ENCODE peak calls at places on chromosomes 4 and X, in five cellular contexts. T is EL, I is GM10248, D is upper lobe of right lung, J is hypothalamus. L is an unnamed sample.

GRCh38 chr4:101417046-101417445 is 69.7 kb upstream of the PPP3CA start:
- DNase-seq in D (no peak), T (no peak), J (no peak), I (no peak), L (no peak)

GRCh38 chr4:22191565-22192301 is 243.2 kb upstream of the KCNIP4 start:
- DNase-seq in T (peak; percentile 4), I (no peak), D (no peak), J (no peak), L (no peak)

GRCh38 chr4:21678711-21679110 is 269.9 kb downstream of the KCNIP4 start:
- DNase-seq in J (no peak), T (peak; percentile 7), D (no peak), I (no peak), L (no peak)

GRCh38 chrX:134368140-134368539 is 91.8 kb upstream of the HPRT1 start:
- DNase-seq in D (no peak), T (no peak), J (no peak), I (no peak), L (no peak)

GRCh38 chr4:15368906-15369305 is 58.9 kb upstream of the C1QTNF7 start:
- DNase-seq in D (no peak), I (no peak), T (peak; percentile 75), J (no peak), L (no peak)

GRCh38 chr4:4727536-4727935 is 131.9 kb upstream of the MSX1 start:
- DNase-seq in J (no peak), T (no peak), D (no peak), I (no peak), L (no peak)

GRCh38 chr4:180618396-180618795 is 1624.8 kb upstream of the TENM3 start:
- DNase-seq in T (no peak), J (no peak), I (no peak), D (no peak), L (no peak)

GRCh38 chr4:44232262-44232661 is 216.3 kb downstream of the KCTD8 start:
- DNase-seq in J (no peak), T (no peak), I (no peak), D (no peak), L (no peak)

GRCh38 chr4:150714462-150715438 is 132.8 kb downstream of the MAB21L2 start:
- DNase-seq in J (no peak), T (no peak), I (no peak), D (no peak), L (no peak)

GRCh38 chr4:90027565-90027964 is 99.6 kb upstream of the CCSER1 start:
- DNase-seq in I (peak; percentile 16), T (no peak), J (no peak), D (no peak), L (peak; percentile 12)

GRCh38 chr4:37802068-37802666 is 24.3 kb upstream of the PGM2 start:
- DNase-seq in J (peak; percentile 10), T (peak; percentile 82), D (peak; percentile 67), I (no peak), L (no peak)

GRCh38 chrX:24761306-24761705 is 67.6 kb downstream of the POLA1 start:
- DNase-seq in T (no peak), D (no peak), I (no peak), J (no peak), L (no peak)

GRCh38 chr4:73451404-73451803 is 15.4 kb downstream of the AFP start:
- DNase-seq in T (no peak), D (no peak), I (no peak), J (no peak), L (no peak)

GRCh38 chrX:136880003-136880451 is 498 bp downstream of the RBMX start:
- DNase-seq in D (peak; percentile 65), I (no peak), T (peak; percentile 11), J (peak; percentile 12), L (no peak)

GRCh38 chr4:95107004-95107403 is 349.2 kb downstream of the BMPR1B start:
- DNase-seq in T (no peak), I (no peak), J (no peak), D (no peak), L (no peak)

GRCh38 chrX:115579327-115579726 is 18.4 kb downstream of the PLS3 start:
- DNase-seq in T (no peak), J (no peak), I (no peak), D (no peak), L (no peak)

GRCh38 chr4:3031357-3032064 is 42.8 kb downstream of the HTT-AS start:
- DNase-seq in J (no peak), D (peak; percentile 84), I (no peak), T (no peak), L (no peak)

GRCh38 chrX:103170216-103170615 is 44.7 kb upstream of the BEX4 start:
- DNase-seq in J (no peak), D (no peak), I (no peak), T (peak; percentile 66), L (no peak)

GRCh38 chr4:78799551-78800495 is 23.7 kb downstream of the BMP2K start:
- DNase-seq in D (no peak), T (no peak), I (no peak), J (no peak), L (no peak)

GRCh38 chrX:16445166-16445752 is 204.7 kb upstream of the S100G start:
- DNase-seq in D (no peak), T (peak; percentile 27), J (no peak), I (peak; percentile 35), L (peak; percentile 28)

GRCh38 chr4:74624351-74625151 is 169.8 kb downstream of the BTC start:
- DNase-seq in I (no peak), T (peak; percentile 86), D (no peak), J (no peak), L (no peak)

GRCh38 chrX:47311857-47312774 is 58.3 kb upstream of the ZNF157 start:
- DNase-seq in D (peak; percentile 71), I (peak; percentile 50), T (peak; percentile 50), J (no peak), L (peak; percentile 36)

GRCh38 chrX:110125435-110125834 is 122.5 kb downstream of the TMEM164 start:
- DNase-seq in J (no peak), I (no peak), T (no peak), D (no peak), L (no peak)

GRCh38 chrX:545488-545887 is 85.1 kb upstream of the SHOX start:
- DNase-seq in I (no peak), J (no peak), T (peak; percentile 52), D (no peak), L (no peak)

GRCh38 chrX:40449396-40449795 is 131.4 kb upstream of the ATP6AP2 start:
- DNase-seq in D (no peak), J (no peak), T (no peak), I (no peak), L (no peak)

GRCh38 chrX:32642283-32642682 is 569.1 kb downstream of the DMD start:
- DNase-seq in I (no peak), D (no peak), J (no peak), T (no peak), L (no peak)

GRCh38 chr4:89769856-89770255 is 67.1 kb downstream of the SNCA start:
- DNase-seq in I (no peak), T (no peak), J (no peak), D (no peak), L (no peak)

GRCh38 chrX:109533631-109534030 is 3.0 kb upstream of the NXT2 start:
- DNase-seq in J (no peak), T (peak; percentile 8), D (no peak), I (no peak), L (no peak)

GRCh38 chrX:25860322-25860721 is 277.8 kb upstream of the MAGEB18 start:
- DNase-seq in T (no peak), D (no peak), I (no peak), J (no peak), L (no peak)

GRCh38 chr4:81136161-81136910 is 78.7 kb downstream of the PRKG2 start:
- DNase-seq in J (no peak), T (peak; percentile 51), D (no peak), I (no peak), L (no peak)

GRCh38 chr4:151481813-151482212 is 72.8 kb downstream of the FHIP1A start:
- DNase-seq in D (no peak), T (no peak), I (no peak), J (no peak), L (no peak)

GRCh38 chr4:185885075-185885474 is 73.1 kb upstream of the SORBS2 start:
- DNase-seq in J (no peak), T (no peak), D (no peak), I (no peak), L (no peak)

GRCh38 chr4:188550296-188550695 is 411.1 kb downstream of the TRIML1 start:
- DNase-seq in T (no peak), D (no peak), J (no peak), I (no peak), L (no peak)

GRCh38 chrX:22795680-22796079 is 204.1 kb upstream of the DDX53 start:
- DNase-seq in J (no peak), I (no peak), T (peak; percentile 1), D (no peak), L (no peak)

GRCh38 chr4:86895692-86896488 is 3.7 kb upstream of the C4orf36 start:
- DNase-seq in D (no peak), I (peak; percentile 60), J (no peak), T (peak; percentile 66), L (peak; percentile 68)

GRCh38 chrX:123993326-123993725 is 31.8 kb downstream of the STAG2 start:
- DNase-seq in I (no peak), J (no peak), D (no peak), T (peak; percentile 76), L (no peak)

GRCh38 chr4:24471623-24472510 is 112.5 kb downstream of the DHX15 start:
- DNase-seq in J (no peak), T (peak; percentile 24), I (peak; percentile 29), D (no peak), L (peak; percentile 63)